ENCODE peak calls at places on chromosomes 16 and 17, in six cellular contexts. X, U, N, P, L and S are unnamed samples.

GRCh38 chr17:34620458-34620857 is 41.1 kb downstream of the TMEM132E start:
- DNase-seq in X (no peak), U (no peak), N (no peak), P (no peak), L (no peak), S (no peak)

GRCh38 chr17:40178021-40178601 is 841 bp downstream of the RAPGEFL1 start:
- DNase-seq in X (no peak), U (no peak), N (no peak), P (no peak), L (no peak), S (no peak)

GRCh38 chr16:75109732-75110243 is 6.8 kb downstream of the LDHD start:
- DNase-seq in X (no peak), U (no peak), N (peak; percentile 54), P (no peak), L (no peak), S (no peak)

GRCh38 chr17:14203392-14203791 is 33.3 kb downstream of the CDRT15 start:
- DNase-seq in X (no peak), U (no peak), N (peak; percentile 60), P (no peak), L (no peak), S (no peak)

GRCh38 chr17:50146230-50146926 is 4.1 kb downstream of the PPP1R9B start:
- DNase-seq in X (no peak), U (no peak), N (peak; percentile 67), P (no peak), L (no peak), S (peak; percentile 25)

GRCh38 chr16:81026429-81026828 is 9.2 kb upstream of the ATMIN start:
- DNase-seq in X (no peak), U (no peak), N (no peak), P (no peak), L (no peak), S (no peak)

GRCh38 chr17:58336456-58337094 is 8.0 kb upstream of the TSPOAP1 start:
- DNase-seq in X (no peak), U (no peak), N (peak; percentile 40), P (no peak), L (no peak), S (no peak)

GRCh38 chr16:17567455-17567854 is 96.7 kb upstream of the XYLT1 start:
- DNase-seq in X (no peak), U (no peak), N (no peak), P (no peak), L (no peak), S (no peak)

GRCh38 chr17:31488264-31488981 is 96.9 kb downstream of the RAB11FIP4 start:
- DNase-seq in X (no peak), U (no peak), N (peak; percentile 61), P (peak; percentile 34), L (no peak), S (peak; percentile 10)

GRCh38 chr16:71927383-71927782 is 32.1 kb downstream of the IST1 start:
- DNase-seq in X (peak; percentile 73), U (no peak), N (no peak), P (no peak), L (peak; percentile 95), S (no peak)

GRCh38 chr17:32742686-32743538 is 134.0 kb downstream of the MYO1D start:
- DNase-seq in X (no peak), U (no peak), N (no peak), P (no peak), L (peak; percentile 3), S (no peak)

GRCh38 chr17:76027159-76027839 is at the start of gene EVPL:
- DNase-seq in X (no peak), U (no peak), N (no peak), P (no peak), L (no peak), S (no peak)

GRCh38 chr17:48592592-48592991 is 987 bp downstream of the HOXB5 start:
- DNase-seq in X (no peak), U (no peak), N (peak; percentile 55), P (no peak), L (no peak), S (no peak)